ENCODE peak calls at places on chromosomes 4 and X, in ten cellular contexts. P is kidney epithelial cell, G is cardiac fibroblast, B is astrocyte of the hippocampus, K is left cardiac atrium, R is HFFc6, X is iris pigment epithelial cell, I is GM13976, C is KG1, S is NCI-H1092 treated with DMSO at 0.1 percent for 48 hours. A is an unnamed sample.

GRCh38 chr4:39933689-39934590 is 43.8 kb downstream of the PDS5A start:
- DNase-seq in X (peak; percentile 63), R (peak; percentile 22), B (peak; percentile 57), K (no peak), S (no peak), I (no peak), C (no peak), G (peak; percentile 47), P (no peak), A (peak; percentile 22)

GRCh38 chrX:138925330-138925729 is 213.8 kb upstream of the FGF13 start:
- DNase-seq in I (no peak), S (no peak), X (peak; percentile 92), B (peak; percentile 75), G (peak; percentile 69), P (peak; percentile 56), K (no peak), C (no peak), R (peak; percentile 23), A (peak; percentile 92)

GRCh38 chr4:85445058-85445639 is 29.8 kb upstream of the ARHGAP24 start:
- DNase-seq in B (peak; percentile 67), K (no peak), I (no peak), P (no peak), X (peak; percentile 14), G (no peak), S (no peak), C (no peak), R (no peak), A (no peak)

GRCh38 chr4:35520059-35520458 is 724.3 kb downstream of the ARAP2 start:
- DNase-seq in I (no peak), K (no peak), R (no peak), P (no peak), G (no peak), X (no peak), C (no peak), S (no peak), B (no peak), A (no peak)

GRCh38 chr4:68748181-68748981 is 67.4 kb upstream of the UGT2B10 start:
- DNase-seq in G (no peak), C (no peak), X (peak; percentile 0), K (no peak), P (peak; percentile 38), B (no peak), I (no peak), S (no peak), R (no peak), A (no peak)

GRCh38 chr4:172851534-172851933 is 317.1 kb upstream of the GALNT7 start:
- DNase-seq in B (no peak), X (peak; percentile 3), K (no peak), R (no peak), G (peak; percentile 22), S (no peak), I (no peak), P (no peak), C (no peak), A (no peak)

GRCh38 chr4:180234730-180235129 is 2008.5 kb upstream of the TENM3 start:
- DNase-seq in K (no peak), P (no peak), R (no peak), G (no peak), S (no peak), I (no peak), X (no peak), C (no peak), B (peak; percentile 23), A (no peak)

GRCh38 chr4:147651563-147651962 is 32.4 kb downstream of the PRMT9 start:
- DNase-seq in P (no peak), I (no peak), S (no peak), X (no peak), K (no peak), B (no peak), R (no peak), G (no peak), C (no peak), A (no peak)

GRCh38 chrX:103791826-103792458 is 15.3 kb downstream of the PLP1 start:
- DNase-seq in I (no peak), K (no peak), X (peak; percentile 44), B (no peak), S (no peak), G (peak; percentile 32), P (no peak), C (no peak), R (peak; percentile 50), A (no peak)

GRCh38 chr4:37799941-37800554 is 26.4 kb upstream of the PGM2 start:
- DNase-seq in B (peak; percentile 7), G (peak; percentile 59), C (no peak), P (no peak), I (no peak), X (peak; percentile 65), S (no peak), K (no peak), R (no peak), A (no peak)